ENCODE peak calls at places on chromosomes 1 and 21, in six cellular contexts. One of them, this sample, is unnamed. For H3K36me3, the result is how much of the 10 kb centered on the place peaks cover.

GRCh38 chr1:244881552-244882280 is 17.4 kb upstream of the HNRNPU start:
- DNase-seq in prostate gland: no peak
- DNase-seq in osteoblast: no peak
- DNase-seq in hepatocyte: no peak
- DNase-seq in suprapubic skin: no peak
- DNase-seq in left ventricle myocardium inferior: no peak
- DNase-seq in this sample: no peak

GRCh38 chr1:204128464-204128963 is 23.3 kb downstream of the ETNK2 start:
- DNase-seq in prostate gland: no peak
- DNase-seq in osteoblast: peak
- DNase-seq in hepatocyte: no peak
- DNase-seq in suprapubic skin: no peak
- DNase-seq in left ventricle myocardium inferior: no peak
- DNase-seq in this sample: no peak

GRCh38 chr1:11487196-11487751 is 8.3 kb downstream of the DISP3 start:
- DNase-seq in prostate gland: no peak
- DNase-seq in osteoblast: peak
- DNase-seq in hepatocyte: no peak
- DNase-seq in suprapubic skin: no peak
- DNase-seq in left ventricle myocardium inferior: no peak
- DNase-seq in this sample: no peak

GRCh38 chr1:209585197-209585596 is 1.7 kb downstream of the CAMK1G start:
- DNase-seq in prostate gland: no peak
- DNase-seq in osteoblast: peak
- DNase-seq in hepatocyte: no peak
- DNase-seq in suprapubic skin: no peak
- DNase-seq in left ventricle myocardium inferior: no peak
- DNase-seq in this sample: no peak

GRCh38 chr1:164999135-164999534 is 357.4 kb downstream of the LMX1A start:
- DNase-seq in prostate gland: no peak
- DNase-seq in osteoblast: no peak
- DNase-seq in hepatocyte: no peak
- DNase-seq in suprapubic skin: no peak
- DNase-seq in left ventricle myocardium inferior: no peak
- DNase-seq in this sample: no peak

GRCh38 chr1:247378334-247379073 is 37.5 kb upstream of the NLRP3 start:
- DNase-seq in prostate gland: no peak
- DNase-seq in osteoblast: no peak
- DNase-seq in hepatocyte: no peak
- DNase-seq in suprapubic skin: no peak
- DNase-seq in left ventricle myocardium inferior: no peak
- DNase-seq in this sample: no peak

GRCh38 chr1:88801575-88802208 is 89.7 kb downstream of the GTF2B start:
- DNase-seq in prostate gland: no peak
- DNase-seq in osteoblast: no peak
- DNase-seq in hepatocyte: no peak
- DNase-seq in suprapubic skin: no peak
- DNase-seq in left ventricle myocardium inferior: no peak
- DNase-seq in this sample: no peak

GRCh38 chr1:36238433-36238832 is 14.2 kb downstream of the THRAP3 start:
- DNase-seq in prostate gland: no peak
- DNase-seq in osteoblast: peak
- DNase-seq in hepatocyte: no peak
- DNase-seq in suprapubic skin: no peak
- DNase-seq in left ventricle myocardium inferior: no peak
- DNase-seq in this sample: no peak

GRCh38 chr1:93013311-93014091 is 52.2 kb upstream of the DIPK1A start:
- DNase-seq in prostate gland: no peak
- DNase-seq in osteoblast: no peak
- DNase-seq in hepatocyte: no peak
- DNase-seq in suprapubic skin: no peak
- DNase-seq in left ventricle myocardium inferior: no peak
- DNase-seq in this sample: no peak

GRCh38 chr1:107262472-107263286 is 121.8 kb downstream of the NTNG1 start:
- DNase-seq in prostate gland: no peak
- DNase-seq in osteoblast: no peak
- DNase-seq in hepatocyte: no peak
- DNase-seq in suprapubic skin: no peak
- DNase-seq in left ventricle myocardium inferior: no peak
- DNase-seq in this sample: no peak

GRCh38 chr21:45971487-45972352 is 9.8 kb upstream of the COL6A1 start:
- DNase-seq in prostate gland: no peak
- DNase-seq in osteoblast: peak
- DNase-seq in hepatocyte: peak
- DNase-seq in suprapubic skin: peak
- DNase-seq in left ventricle myocardium inferior: peak
- DNase-seq in this sample: peak

GRCh38 chr1:25771246-25772114 is 28.5 kb upstream of the SELENON start:
- DNase-seq in prostate gland: peak
- DNase-seq in osteoblast: peak
- DNase-seq in hepatocyte: peak
- DNase-seq in suprapubic skin: no peak
- DNase-seq in left ventricle myocardium inferior: peak
- DNase-seq in this sample: no peak

GRCh38 chr1:93810316-93810715 is 68.7 kb downstream of the DNTTIP2 start:
- DNase-seq in prostate gland: no peak
- DNase-seq in osteoblast: no peak
- DNase-seq in hepatocyte: no peak
- DNase-seq in suprapubic skin: no peak
- DNase-seq in left ventricle myocardium inferior: no peak
- DNase-seq in this sample: no peak

GRCh38 chr1:228079601-228080263 is 2.8 kb upstream of the ARF1 start:
- DNase-seq in prostate gland: no peak
- DNase-seq in osteoblast: no peak
- DNase-seq in hepatocyte: no peak
- DNase-seq in suprapubic skin: peak
- DNase-seq in left ventricle myocardium inferior: peak
- DNase-seq in this sample: no peak

GRCh38 chr1:97999320-97999719 is 78.5 kb upstream of the DPYD start:
- DNase-seq in prostate gland: no peak
- DNase-seq in osteoblast: no peak
- DNase-seq in hepatocyte: no peak
- DNase-seq in suprapubic skin: no peak
- DNase-seq in left ventricle myocardium inferior: no peak
- DNase-seq in this sample: no peak

GRCh38 chr1:216944864-216945505 is 221.8 kb upstream of the ESRRG start:
- DNase-seq in prostate gland: no peak
- DNase-seq in osteoblast: no peak
- DNase-seq in hepatocyte: no peak
- DNase-seq in suprapubic skin: no peak
- DNase-seq in left ventricle myocardium inferior: no peak
- DNase-seq in this sample: no peak

GRCh38 chr1:182754915-182755314 is 34.7 kb upstream of the NPL start:
- DNase-seq in prostate gland: no peak
- DNase-seq in osteoblast: no peak
- DNase-seq in hepatocyte: peak
- DNase-seq in suprapubic skin: no peak
- DNase-seq in left ventricle myocardium inferior: no peak
- DNase-seq in this sample: no peak

GRCh38 chr1:117060441-117061317 is 553 bp downstream of the TTF2 start:
- DNase-seq in prostate gland: peak
- DNase-seq in osteoblast: peak
- DNase-seq in hepatocyte: peak
- DNase-seq in suprapubic skin: no peak
- DNase-seq in left ventricle myocardium inferior: no peak
- DNase-seq in this sample: peak

GRCh38 chr1:92470216-92470615 is 16.5 kb downstream of the GFI1 start:
- DNase-seq in prostate gland: no peak
- DNase-seq in osteoblast: no peak
- DNase-seq in hepatocyte: no peak
- DNase-seq in suprapubic skin: no peak
- DNase-seq in left ventricle myocardium inferior: no peak
- DNase-seq in this sample: no peak

GRCh38 chr1:43913666-43914325 is 19.8 kb upstream of the ARTN start:
- DNase-seq in prostate gland: no peak
- DNase-seq in osteoblast: no peak
- DNase-seq in hepatocyte: no peak
- DNase-seq in suprapubic skin: no peak
- DNase-seq in left ventricle myocardium inferior: no peak
- DNase-seq in this sample: no peak

GRCh38 chr1:198556969-198557368 is 16.5 kb upstream of the ATP6V1G3 start:
- DNase-seq in prostate gland: no peak
- DNase-seq in osteoblast: peak
- DNase-seq in hepatocyte: no peak
- DNase-seq in suprapubic skin: no peak
- DNase-seq in left ventricle myocardium inferior: peak
- DNase-seq in this sample: peak

GRCh38 chr1:30164693-30165092 is 558.7 kb downstream of the MATN1 start:
- DNase-seq in prostate gland: no peak
- DNase-seq in osteoblast: no peak
- DNase-seq in hepatocyte: no peak
- DNase-seq in suprapubic skin: no peak
- DNase-seq in left ventricle myocardium inferior: no peak
- DNase-seq in this sample: no peak

GRCh38 chr1:189597083-189597482 is 880.6 kb downstream of the BRINP3 start:
- DNase-seq in prostate gland: no peak
- DNase-seq in osteoblast: no peak
- DNase-seq in hepatocyte: no peak
- DNase-seq in suprapubic skin: no peak
- DNase-seq in left ventricle myocardium inferior: no peak
- DNase-seq in this sample: no peak

GRCh38 chr1:94000531-94001282 is 91.5 kb upstream of the GCLM start:
- DNase-seq in prostate gland: no peak
- DNase-seq in osteoblast: no peak
- DNase-seq in hepatocyte: no peak
- DNase-seq in suprapubic skin: no peak
- DNase-seq in left ventricle myocardium inferior: no peak
- DNase-seq in this sample: no peak

GRCh38 chr1:154334647-154335350 is 9.5 kb downstream of the ATP8B2 start:
- DNase-seq in prostate gland: peak
- DNase-seq in osteoblast: peak
- DNase-seq in hepatocyte: peak
- DNase-seq in suprapubic skin: peak
- DNase-seq in left ventricle myocardium inferior: peak
- DNase-seq in this sample: peak

GRCh38 chr1:154342132-154342531 is 16.8 kb downstream of the ATP8B2 start:
- DNase-seq in prostate gland: no peak
- DNase-seq in osteoblast: no peak
- DNase-seq in hepatocyte: no peak
- DNase-seq in suprapubic skin: no peak
- DNase-seq in left ventricle myocardium inferior: no peak
- DNase-seq in this sample: no peak

GRCh38 chr1:154337253-154337894 is 12.0 kb downstream of the ATP8B2 start:
- DNase-seq in prostate gland: no peak
- DNase-seq in osteoblast: no peak
- DNase-seq in hepatocyte: no peak
- DNase-seq in suprapubic skin: no peak
- DNase-seq in left ventricle myocardium inferior: no peak
- DNase-seq in this sample: no peak

GRCh38 chr1:154335351-154335714 is 10.0 kb downstream of the ATP8B2 start:
- DNase-seq in prostate gland: no peak
- DNase-seq in osteoblast: no peak
- DNase-seq in hepatocyte: peak
- DNase-seq in suprapubic skin: no peak
- DNase-seq in left ventricle myocardium inferior: no peak
- DNase-seq in this sample: no peak

DNA sequence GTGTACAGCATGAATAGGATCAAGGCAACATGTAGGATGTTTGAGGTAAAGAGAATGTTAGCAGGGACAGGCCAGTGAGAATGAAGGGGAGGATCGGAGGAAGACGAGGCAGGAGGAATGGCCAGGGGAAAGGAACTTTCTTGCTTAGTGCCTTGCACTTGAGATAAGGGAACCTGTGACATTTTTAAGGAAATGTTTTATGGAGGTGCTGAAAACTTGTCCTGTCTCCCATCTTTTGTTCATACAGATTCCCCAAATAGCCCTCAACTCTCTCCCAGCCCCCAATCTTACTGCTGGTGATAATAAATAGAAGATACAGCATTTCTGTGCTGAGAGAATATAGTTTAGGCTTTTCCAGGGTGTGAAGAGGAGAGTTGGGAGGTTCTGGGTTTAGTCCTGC is 13.6 kb downstream of the ATP8B2 start:
- DNase-seq in prostate gland: no peak
- DNase-seq in osteoblast: no peak
- DNase-seq in hepatocyte: no peak
- DNase-seq in suprapubic skin: no peak
- DNase-seq in left ventricle myocardium inferior: no peak
- DNase-seq in this sample: no peak
- H3K36me3 ChIP-seq in prostate gland: under half
- H3K36me3 ChIP-seq in osteoblast: half or more
- H3K36me3 ChIP-seq in hepatocyte: under half
- H3K36me3 ChIP-seq in suprapubic skin: half or more
- H3K36me3 ChIP-seq in left ventricle myocardium inferior: half or more
- H3K36me3 ChIP-seq in this sample: half or more

DNA sequence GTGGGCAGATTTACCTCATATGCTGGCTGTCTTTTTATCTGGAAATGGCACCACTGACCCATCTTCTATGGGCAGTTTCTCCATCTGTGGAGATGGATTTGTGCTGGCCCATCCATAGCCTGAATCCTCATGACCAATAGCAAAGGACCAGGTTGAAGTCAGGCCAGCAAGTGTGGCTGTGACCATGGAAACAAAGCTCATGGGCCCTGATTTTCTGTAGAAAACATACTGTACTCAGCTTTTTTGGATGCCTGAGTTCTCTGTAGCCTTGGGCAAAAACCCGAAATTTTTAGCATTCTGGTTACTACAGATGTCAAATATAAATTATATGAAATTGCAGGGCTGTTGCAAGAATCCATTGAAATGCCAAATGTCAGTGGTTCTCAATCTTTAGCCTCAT is 155.0 kb downstream of the PLXNA2 start:
- DNase-seq in prostate gland: no peak
- DNase-seq in osteoblast: no peak
- DNase-seq in hepatocyte: no peak
- DNase-seq in suprapubic skin: no peak
- DNase-seq in left ventricle myocardium inferior: no peak
- DNase-seq in this sample: no peak
- H3K36me3 ChIP-seq in prostate gland: under half
- H3K36me3 ChIP-seq in osteoblast: under half
- H3K36me3 ChIP-seq in hepatocyte: under half
- H3K36me3 ChIP-seq in suprapubic skin: under half
- H3K36me3 ChIP-seq in left ventricle myocardium inferior: under half
- H3K36me3 ChIP-seq in this sample: under half

GRCh38 chr1:1314237-1314586 is 5.8 kb downstream of the PUSL1 start:
- DNase-seq in prostate gland: no peak
- DNase-seq in osteoblast: no peak
- DNase-seq in hepatocyte: no peak
- DNase-seq in suprapubic skin: no peak
- DNase-seq in left ventricle myocardium inferior: no peak
- DNase-seq in this sample: no peak
- H3K36me3 ChIP-seq in prostate gland: under half
- H3K36me3 ChIP-seq in osteoblast: half or more
- H3K36me3 ChIP-seq in hepatocyte: under half
- H3K36me3 ChIP-seq in suprapubic skin: half or more
- H3K36me3 ChIP-seq in left ventricle myocardium inferior: half or more
- H3K36me3 ChIP-seq in this sample: half or more

DNA sequence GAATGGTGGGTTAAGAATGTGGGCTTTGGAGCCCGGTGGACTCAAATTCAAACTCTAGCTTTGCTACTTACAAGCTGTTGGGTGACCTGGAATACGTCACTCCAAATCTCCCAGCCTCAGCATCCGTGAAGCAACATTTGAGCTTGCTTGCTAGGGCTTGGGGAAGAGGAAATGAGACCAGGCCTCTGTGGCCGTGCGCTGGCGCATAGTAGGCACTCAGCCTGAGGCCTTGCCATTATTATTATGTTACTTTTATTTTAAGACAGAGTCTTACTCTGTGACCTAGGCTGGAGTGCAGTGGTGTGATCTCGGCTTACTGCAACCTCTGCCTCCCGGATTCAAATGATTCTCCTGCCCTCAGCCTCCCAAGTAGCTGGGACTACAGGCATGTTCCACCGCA is 12.3 kb upstream of the MFAP2 start:
- DNase-seq in prostate gland: no peak
- DNase-seq in osteoblast: no peak
- DNase-seq in hepatocyte: no peak
- DNase-seq in suprapubic skin: no peak
- DNase-seq in left ventricle myocardium inferior: no peak
- DNase-seq in this sample: no peak
- H3K36me3 ChIP-seq in prostate gland: under half
- H3K36me3 ChIP-seq in osteoblast: under half
- H3K36me3 ChIP-seq in hepatocyte: under half
- H3K36me3 ChIP-seq in suprapubic skin: half or more
- H3K36me3 ChIP-seq in left ventricle myocardium inferior: half or more
- H3K36me3 ChIP-seq in this sample: under half

This sample was measured in ascending aorta.